ENCODE peak calls at places on chromosomes 5 and 9, in six cellular contexts. H, G, X, D, N and O are unnamed samples.

GRCh38 chr5:177307544-177308363 is 3.9 kb downstream of the MXD3 start:
- DNase-seq in H (no peak), G (no peak), X (no peak), D (no peak), N (no peak), O (no peak)

GRCh38 chr5:149632311-149633251 is 51.3 kb downstream of the ARHGEF37 start:
- DNase-seq in N (no peak), H (no peak), G (peak), X (peak), D (peak), O (peak)

GRCh38 chr9:86487222-86487841 is 133.1 kb upstream of the TUT7 start:
- DNase-seq in N (peak), H (no peak), G (no peak), D (peak), X (no peak), O (peak)

GRCh38 chr5:159095218-159095617 is 4.5 kb downstream of the EBF1 start:
- DNase-seq in N (no peak), H (no peak), D (no peak), G (peak), X (peak), O (no peak)

GRCh38 chr5:31452314-31452713 is 79.6 kb downstream of the DROSHA start:
- DNase-seq in D (no peak), G (no peak), X (no peak), H (no peak), N (no peak), O (no peak)

GRCh38 chr5:6886866-6887265 is 173.6 kb downstream of the TENT4A start:
- DNase-seq in D (no peak), G (no peak), H (no peak), N (no peak), X (no peak), O (no peak)

GRCh38 chr5:60810036-60810435 is 34.0 kb downstream of the ELOVL7 start:
- DNase-seq in D (no peak), N (no peak), H (no peak), G (no peak), X (no peak), O (no peak)

GRCh38 chr5:95900383-95900958 is 61.2 kb downstream of the ELL2 start:
- DNase-seq in H (no peak), G (no peak), X (no peak), D (no peak), N (peak), O (peak)

GRCh38 chr9:125829743-125830142 is 82.6 kb downstream of the PBX3 start:
- DNase-seq in H (peak), X (no peak), D (no peak), N (peak), G (peak), O (peak)

GRCh38 chr9:134192311-134192950 is 28.1 kb upstream of the RNU6ATAC start:
- DNase-seq in N (no peak), H (no peak), G (no peak), D (no peak), X (peak), O (no peak)

GRCh38 chr9:87765521-87765920 is 39.6 kb downstream of the CTSL start:
- DNase-seq in N (no peak), D (peak), G (no peak), H (no peak), X (no peak), O (no peak)

GRCh38 chr5:25701936-25702335 is 1057.2 kb upstream of the CDH10 start:
- DNase-seq in H (no peak), D (no peak), G (no peak), X (no peak), N (no peak), O (no peak)

GRCh38 chr5:116209166-116209565 is 124.3 kb downstream of the COMMD10 start:
- DNase-seq in D (no peak), H (no peak), N (no peak), G (peak), X (no peak), O (no peak)

GRCh38 chr9:127557466-127557869 is 54.6 kb upstream of the STXBP1 start:
- DNase-seq in D (no peak), H (no peak), X (no peak), G (peak), N (peak), O (no peak)

GRCh38 chr9:89036862-89037261 is 45.6 kb downstream of the S1PR3 start:
- DNase-seq in H (no peak), N (peak), X (no peak), G (no peak), D (no peak), O (no peak)

GRCh38 chr5:81980598-81981260 is 8.9 kb downstream of the ATG10 start:
- DNase-seq in N (no peak), H (no peak), G (no peak), X (peak), D (no peak), O (no peak)

GRCh38 chr9:4365055-4365454 is 65.2 kb upstream of the GLIS3 start:
- DNase-seq in H (peak), X (no peak), G (no peak), D (no peak), N (no peak), O (no peak)

GRCh38 chr9:123246534-123246933 is 21.9 kb downstream of the STRBP start:
- DNase-seq in D (no peak), X (no peak), H (no peak), G (no peak), N (no peak), O (no peak)

GRCh38 chr9:75238311-75238976 is 150.1 kb downstream of the OSTF1 start:
- DNase-seq in G (no peak), H (peak), N (peak), X (peak), D (peak), O (peak)